ENCODE peak calls at places on chromosomes 13 and 19, in eight cellular contexts. W is NB4; U is AG09319; H is stimulated activated naive B cell treated with anti-CD40 and anti-IgM and Interleukin-4, amounts not matched to agents 10 μg/mL and 1 μg/mL and 100 μg/mL, for 72 hours; O is hypothalamus; L is LoVo; Y is small intestine; N is CD8-positive, alpha-beta memory T cell. A is an unnamed sample.

GRCh38 chr19:12194827-12195500 is 32.1 kb downstream of the ZNF136 start:
- DNase-seq in W (no peak), U (no peak), H (peak), O (peak), L (no peak), Y (peak), N (peak), A (no peak)

GRCh38 chr19:10230904-10231623 is at the start of gene S1PR2:
- DNase-seq in W (peak), U (no peak), H (peak), O (no peak), L (peak), Y (peak), N (peak), A (peak)

GRCh38 chr13:44380404-44381165 is 7.0 kb downstream of the SERP2 start:
- DNase-seq in W (no peak), U (no peak), H (no peak), O (no peak), L (no peak), Y (no peak), N (no peak), A (no peak)

GRCh38 chr13:72514141-72514540 is 213.3 kb downstream of the MZT1 start:
- DNase-seq in W (no peak), U (no peak), H (no peak), O (no peak), L (no peak), Y (no peak), N (no peak), A (no peak)

GRCh38 chr13:107554355-107554905 is 660.9 kb downstream of the LIG4 start:
- DNase-seq in W (no peak), U (no peak), H (no peak), O (no peak), L (no peak), Y (no peak), N (no peak), A (no peak)

GRCh38 chr19:44925114-44925891 is 10.9 kb downstream of the APOC1 start:
- DNase-seq in W (peak), U (no peak), H (no peak), O (peak), L (no peak), Y (no peak), N (no peak), A (peak)

GRCh38 chr19:23823952-23824389 is 65.3 kb upstream of the ZNF681 start:
- DNase-seq in W (peak), U (no peak), H (peak), O (no peak), L (no peak), Y (peak), N (no peak), A (peak)

GRCh38 chr19:6654347-6655310 is 15.3 kb downstream of the TNFSF14 start:
- DNase-seq in W (peak), U (no peak), H (no peak), O (no peak), L (no peak), Y (peak), N (peak), A (no peak)

GRCh38 chr13:45851171-45851889 is at the start of gene SIAH3:
- DNase-seq in W (no peak), U (no peak), H (no peak), O (no peak), L (no peak), Y (no peak), N (no peak), A (no peak)

GRCh38 chr13:31213681-31214289 is 14.0 kb downstream of the B3GLCT start:
- DNase-seq in W (no peak), U (no peak), H (no peak), O (no peak), L (no peak), Y (no peak), N (no peak), A (no peak)

GRCh38 chr13:65336916-65337315 is 1893.2 kb downstream of the PCDH9 start:
- DNase-seq in W (no peak), U (peak), H (no peak), O (no peak), L (no peak), Y (no peak), N (no peak), A (no peak)

GRCh38 chr19:9187191-9187590 is 8.4 kb downstream of the OR7D2 start:
- DNase-seq in W (no peak), U (no peak), H (no peak), O (no peak), L (no peak), Y (no peak), N (no peak), A (no peak)

A was measured in HepG2.